ENCODE peak calls at places on chromosomes 16 and 17, in four cellular contexts. One of them, this sample, is unnamed.

GRCh38 chr17:48624544-48625501 is 1.3 kb downstream of the HOXB9 start:
- DNase-seq in GM12878: no peak
- DNase-seq in K562: peak
- DNase-seq in HepG2: no peak
- DNase-seq in this sample: no peak

GRCh38 chr17:57675427-57675826 is 69.7 kb downstream of the CCDC182 start:
- DNase-seq in GM12878: no peak
- DNase-seq in K562: no peak
- DNase-seq in HepG2: no peak
- DNase-seq in this sample: no peak

GRCh38 chr17:58120195-58120822 is 27.9 kb upstream of the OR4D1 start:
- DNase-seq in GM12878: no peak
- DNase-seq in K562: peak
- DNase-seq in HepG2: peak
- DNase-seq in this sample: peak

GRCh38 chr17:9166678-9167077 is 145.4 kb downstream of the NTN1 start:
- DNase-seq in GM12878: no peak
- DNase-seq in K562: no peak
- DNase-seq in HepG2: no peak
- DNase-seq in this sample: no peak

GRCh38 chr16:31107465-31107867 is 720 bp upstream of the BCKDK start:
- DNase-seq in GM12878: peak
- DNase-seq in K562: no peak
- DNase-seq in HepG2: no peak
- DNase-seq in this sample: no peak

GRCh38 chr16:5900046-5900445 is 802.5 kb upstream of the EEF2KMT start:
- DNase-seq in GM12878: no peak
- DNase-seq in K562: no peak
- DNase-seq in HepG2: no peak
- DNase-seq in this sample: no peak

GRCh38 chr17:50347087-50347893 is 1.4 kb downstream of the XYLT2 start:
- DNase-seq in GM12878: no peak
- DNase-seq in K562: no peak
- DNase-seq in HepG2: no peak
- DNase-seq in this sample: no peak

GRCh38 chr17:8798176-8799000 is 777 bp downstream of the MFSD6L start:
- DNase-seq in GM12878: no peak
- DNase-seq in K562: no peak
- DNase-seq in HepG2: no peak
- DNase-seq in this sample: no peak

GRCh38 chr17:82281502-82282238 is 8.2 kb upstream of the CSNK1D start:
- DNase-seq in GM12878: peak
- DNase-seq in K562: no peak
- DNase-seq in HepG2: no peak
- DNase-seq in this sample: no peak

GRCh38 chr17:72514888-72515287 is 394.1 kb downstream of the SOX9 start:
- DNase-seq in GM12878: no peak
- DNase-seq in K562: no peak
- DNase-seq in HepG2: no peak
- DNase-seq in this sample: no peak

GRCh38 chr16:80526418-80527061 is 14.3 kb upstream of the DYNLRB2 start:
- DNase-seq in GM12878: no peak
- DNase-seq in K562: peak
- DNase-seq in HepG2: peak
- DNase-seq in this sample: peak

GRCh38 chr17:38455288-38455915 is 27.1 kb downstream of the ARHGAP23 start:
- DNase-seq in GM12878: no peak
- DNase-seq in K562: no peak
- DNase-seq in HepG2: no peak
- DNase-seq in this sample: no peak

GRCh38 chr17:38454528-38454927 is 26.3 kb downstream of the ARHGAP23 start:
- DNase-seq in GM12878: no peak
- DNase-seq in K562: no peak
- DNase-seq in HepG2: no peak
- DNase-seq in this sample: no peak

GRCh38 chr17:38451840-38452529 is 23.7 kb downstream of the ARHGAP23 start:
- DNase-seq in GM12878: no peak
- DNase-seq in K562: peak
- DNase-seq in HepG2: no peak
- DNase-seq in this sample: no peak

GRCh38 chr17:38452719-38453118 is 24.5 kb downstream of the ARHGAP23 start:
- DNase-seq in GM12878: no peak
- DNase-seq in K562: no peak
- DNase-seq in HepG2: no peak
- DNase-seq in this sample: no peak

GRCh38 chr17:38453951-38454421 is 25.7 kb downstream of the ARHGAP23 start:
- DNase-seq in GM12878: no peak
- DNase-seq in K562: no peak
- DNase-seq in HepG2: no peak
- DNase-seq in this sample: no peak
- TF ChIP-seq FOXK2 in GM12878: no peak
- TF ChIP-seq FOXK2 in K562: no peak
- TF ChIP-seq FOXK2 in HepG2: no peak
- TF ChIP-seq FOXK2 in this sample: no peak

GRCh38 chr16:77723108-77723514 is 797 bp downstream of the NUDT7 start:
- DNase-seq in GM12878: no peak
- DNase-seq in K562: peak
- DNase-seq in HepG2: no peak
- DNase-seq in this sample: no peak
- TF ChIP-seq FOXK2 in GM12878: no peak
- TF ChIP-seq FOXK2 in K562: no peak
- TF ChIP-seq FOXK2 in HepG2: no peak
- TF ChIP-seq FOXK2 in this sample: no peak

GRCh38 chr17:2709173-2709661 is 2.3 kb downstream of the CLUH start:
- DNase-seq in GM12878: peak
- DNase-seq in K562: no peak
- DNase-seq in HepG2: no peak
- DNase-seq in this sample: no peak
- TF ChIP-seq FOXK2 in GM12878: no peak
- TF ChIP-seq FOXK2 in K562: no peak
- TF ChIP-seq FOXK2 in HepG2: no peak
- TF ChIP-seq FOXK2 in this sample: no peak

DNA sequence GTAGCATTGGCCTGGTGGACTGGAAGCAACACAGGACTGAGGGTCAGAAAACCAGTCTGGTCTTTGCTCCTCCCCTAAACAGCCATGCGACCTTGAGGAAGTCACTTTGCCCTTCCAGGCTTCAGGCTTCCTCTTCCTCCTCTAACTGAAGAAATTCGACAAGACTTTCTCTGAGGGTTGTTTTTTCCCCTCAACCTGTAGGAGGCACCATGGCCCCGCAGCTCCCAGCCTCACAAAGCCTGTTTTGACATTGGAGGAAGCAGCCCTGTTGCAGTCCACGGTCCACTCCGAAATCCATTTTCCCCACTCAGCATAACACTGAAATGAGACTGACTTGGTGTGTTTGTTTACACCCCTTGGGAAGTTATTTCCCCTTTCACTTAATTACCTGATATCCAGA is 41.2 kb upstream of the PIRT start:
- DNase-seq in GM12878: no peak
- DNase-seq in K562: no peak
- DNase-seq in HepG2: no peak
- DNase-seq in this sample: peak
- TF ChIP-seq FOXK2 in GM12878: no peak
- TF ChIP-seq FOXK2 in K562: no peak
- TF ChIP-seq FOXK2 in HepG2: no peak
- TF ChIP-seq FOXK2 in this sample: no peak

DNA sequence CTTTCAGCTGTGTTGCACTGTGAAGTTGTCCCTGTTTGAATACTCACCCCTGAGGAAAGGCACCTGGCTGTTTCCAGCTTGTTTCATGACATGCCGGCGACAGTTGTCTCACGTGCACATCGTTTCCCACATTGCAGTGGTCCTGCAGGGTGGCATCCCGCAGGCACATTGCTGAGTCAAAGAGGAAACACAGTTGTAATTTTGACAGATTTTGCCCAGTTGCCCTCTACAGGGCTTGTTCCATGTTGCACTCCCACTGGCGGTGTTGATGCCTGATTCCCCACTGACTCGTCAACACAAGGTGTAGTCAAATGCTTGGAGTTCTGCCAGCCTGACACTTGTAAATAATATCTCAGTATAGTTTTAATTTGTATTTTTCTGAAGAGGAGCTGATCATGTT is 23.8 kb downstream of the EPN2 start:
- DNase-seq in GM12878: no peak
- DNase-seq in K562: no peak
- DNase-seq in HepG2: no peak
- DNase-seq in this sample: peak
- TF ChIP-seq FOXK2 in GM12878: no peak
- TF ChIP-seq FOXK2 in K562: no peak
- TF ChIP-seq FOXK2 in HepG2: no peak
- TF ChIP-seq FOXK2 in this sample: no peak

DNA sequence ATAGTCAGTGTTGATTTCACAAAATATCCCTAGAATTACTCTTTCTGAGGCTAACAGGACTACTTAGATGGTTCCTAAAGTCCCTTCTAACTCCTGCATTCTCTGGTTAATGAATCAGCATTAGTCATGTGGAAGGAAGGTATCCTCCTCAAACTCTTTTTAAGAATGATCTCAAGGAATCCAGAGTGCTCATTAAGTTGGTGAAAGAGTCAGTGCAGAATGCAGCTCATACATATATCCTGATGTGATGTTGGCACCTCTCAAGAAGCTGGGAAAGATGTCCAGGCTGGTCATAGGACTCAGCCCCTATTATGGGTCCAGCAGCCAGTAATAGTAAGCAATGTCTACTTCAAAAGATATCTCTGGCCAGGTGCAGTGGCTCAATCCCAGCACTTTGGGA is 65.5 kb downstream of the PIGL start:
- DNase-seq in GM12878: no peak
- DNase-seq in K562: no peak
- DNase-seq in HepG2: no peak
- DNase-seq in this sample: no peak
- TF ChIP-seq FOXK2 in GM12878: no peak
- TF ChIP-seq FOXK2 in K562: no peak
- TF ChIP-seq FOXK2 in HepG2: no peak
- TF ChIP-seq FOXK2 in this sample: no peak

GRCh38 chr16:243348-243747 is 8.7 kb downstream of the FAM234A start:
- DNase-seq in GM12878: no peak
- DNase-seq in K562: no peak
- DNase-seq in HepG2: no peak
- DNase-seq in this sample: no peak

GRCh38 chr16:240559-240958 is 5.9 kb downstream of the FAM234A start:
- DNase-seq in GM12878: no peak
- DNase-seq in K562: no peak
- DNase-seq in HepG2: no peak
- DNase-seq in this sample: no peak

GRCh38 chr16:242281-242680 is 7.7 kb downstream of the FAM234A start:
- DNase-seq in GM12878: no peak
- DNase-seq in K562: no peak
- DNase-seq in HepG2: no peak
- DNase-seq in this sample: no peak

GRCh38 chr16:239948-240277 is 5.3 kb downstream of the FAM234A start:
- DNase-seq in GM12878: no peak
- DNase-seq in K562: no peak
- DNase-seq in HepG2: peak
- DNase-seq in this sample: no peak

DNA sequence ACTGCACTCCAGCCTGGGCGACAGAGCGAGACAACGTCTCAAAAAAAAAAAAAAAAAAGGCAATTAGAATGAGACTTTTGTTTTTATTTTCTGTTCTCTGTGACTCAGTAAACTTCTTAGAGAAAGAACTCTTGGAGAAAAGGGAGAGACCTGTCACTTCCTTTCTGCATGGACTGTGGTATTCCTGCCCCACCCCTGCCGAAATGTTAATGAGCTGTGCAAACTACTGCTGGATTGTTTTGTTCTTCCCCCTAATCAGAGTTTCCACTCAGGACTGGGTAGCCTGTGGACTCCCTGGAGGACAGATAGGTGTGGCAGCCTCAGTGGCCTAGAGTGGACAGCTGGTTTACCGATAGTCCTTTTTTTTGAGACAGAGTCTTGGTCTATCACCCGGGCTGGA is 7.2 kb downstream of the FAM234A start:
- DNase-seq in GM12878: no peak
- DNase-seq in K562: no peak
- DNase-seq in HepG2: no peak
- DNase-seq in this sample: no peak
- TF ChIP-seq FOXK2 in GM12878: no peak
- TF ChIP-seq FOXK2 in K562: no peak
- TF ChIP-seq FOXK2 in HepG2: no peak
- TF ChIP-seq FOXK2 in this sample: no peak

This sample was measured in HEK293T.